ENCODE peak calls at places on chromosomes 5 and 9, in five cellular contexts. S is CD8-positive, alpha-beta T cell; I is hypothalamus; Z is foreskin melanocyte; N is LoVo. R is an unnamed sample.

GRCh38 chr9:8365466-8366160 is 566.0 kb upstream of the DMAC1 start:
- DNase-seq in S (no peak), I (no peak), Z (no peak), N (no peak), R (no peak)

GRCh38 chr9:7045361-7045760 is 287.6 kb downstream of the KDM4C start:
- DNase-seq in S (no peak), I (no peak), Z (no peak), N (no peak), R (no peak)

GRCh38 chr5:127999909-128000308 is 83.7 kb upstream of the SLC12A2 start:
- DNase-seq in S (no peak), I (no peak), Z (no peak), N (no peak), R (no peak)

GRCh38 chr5:132473019-132473531 is 17.5 kb downstream of the IRF1 start:
- DNase-seq in S (peak; percentile 89), I (no peak), Z (no peak), N (no peak), R (no peak)

GRCh38 chr5:121870489-121870888 is 18.8 kb downstream of the FTMT start:
- DNase-seq in S (no peak), I (no peak), Z (peak; percentile 26), N (no peak), R (peak; percentile 17)

GRCh38 chr5:145407300-145408047 is 427.7 kb downstream of the PRELID2 start:
- DNase-seq in S (no peak), I (no peak), Z (no peak), N (no peak), R (no peak)

GRCh38 chr5:177426566-177427210 is at the start of gene GRK6:
- DNase-seq in S (peak; percentile 84), I (no peak), Z (no peak), N (peak; percentile 24), R (peak; percentile 59)

GRCh38 chr5:90226433-90227099 is 183.0 kb downstream of the CETN3 start:
- DNase-seq in S (no peak), I (no peak), Z (no peak), N (no peak), R (peak; percentile 50)

R was measured in NCI-H1417.